ENCODE peak calls at places on chromosomes 7 and 10, in seven cellular contexts. R is mammary epithelial cell, S is omental fat pad, X is heart right ventricle, W is Panc1, A is AG09319, B is endothelial cell. U is an unnamed sample.

GRCh38 chr10:85558533-85558932 is 808.1 kb downstream of the GRID1 start:
- DNase-seq in R (no peak), S (no peak), X (no peak), W (no peak), A (no peak), B (no peak), U (peak; percentile 64)

GRCh38 chr10:117047947-117048346 is 43.0 kb upstream of the SHTN1 start:
- DNase-seq in R (no peak), S (no peak), X (no peak), W (no peak), A (no peak), B (no peak), U (no peak)

GRCh38 chr10:48684792-48685651 is at the start of gene WDFY4:
- DNase-seq in R (no peak), S (no peak), X (no peak), W (no peak), A (no peak), B (no peak), U (no peak)

GRCh38 chr7:35971133-35971995 is 170.5 kb downstream of the SEPTIN7 start:
- DNase-seq in R (no peak), S (no peak), X (no peak), W (no peak), A (no peak), B (no peak), U (no peak)

GRCh38 chr10:60312818-60313588 is 76.7 kb downstream of the ANK3 start:
- DNase-seq in R (peak; percentile 60), S (no peak), X (no peak), W (no peak), A (no peak), B (no peak), U (peak; percentile 51)

GRCh38 chr7:98991141-98991540 is 112.8 kb downstream of the TRRAP start:
- DNase-seq in R (no peak), S (no peak), X (no peak), W (no peak), A (no peak), B (no peak), U (no peak)

GRCh38 chr7:158128572-158128971 is 459.1 kb downstream of the PTPRN2 start:
- DNase-seq in R (no peak), S (no peak), X (no peak), W (no peak), A (no peak), B (no peak), U (no peak)

GRCh38 chr7:149720372-149721083 is 52.9 kb downstream of the ZNF467 start:
- DNase-seq in R (no peak), S (peak; percentile 21), X (peak; percentile 87), W (no peak), A (no peak), B (no peak), U (no peak)

GRCh38 chr7:105487559-105488218 is 34.4 kb downstream of the PUS7 start:
- DNase-seq in R (peak; percentile 41), S (no peak), X (no peak), W (peak; percentile 55), A (peak; percentile 61), B (peak; percentile 47), U (peak; percentile 23)

GRCh38 chr7:18760046-18760445 is 264.5 kb downstream of the HDAC9 start:
- DNase-seq in R (no peak), S (no peak), X (no peak), W (no peak), A (no peak), B (no peak), U (no peak)

GRCh38 chr7:106779877-106780276 is 85.2 kb upstream of the PIK3CG start:
- DNase-seq in R (no peak), S (no peak), X (no peak), W (no peak), A (no peak), B (peak; percentile 9), U (peak; percentile 35)

GRCh38 chr7:5598769-5599371 is 175.2 kb upstream of the TNRC18 start:
- DNase-seq in R (no peak), S (no peak), X (no peak), W (no peak), A (no peak), B (no peak), U (peak; percentile 76)

GRCh38 chr7:139995034-139995915 is 67.5 kb downstream of the PARP12 start:
- DNase-seq in R (no peak), S (no peak), X (peak; percentile 35), W (no peak), A (no peak), B (no peak), U (peak; percentile 73)

GRCh38 chr7:140640727-140641531 is at the start of gene DENND2A:
- DNase-seq in R (no peak), S (no peak), X (peak; percentile 82), W (no peak), A (no peak), B (peak; percentile 83), U (no peak)

GRCh38 chr10:8183241-8183704 is 128.8 kb downstream of the GATA3 start:
- DNase-seq in R (peak; percentile 70), S (no peak), X (no peak), W (no peak), A (no peak), B (no peak), U (peak; percentile 72)

GRCh38 chr7:75962607-75963382 is 31.6 kb downstream of the TMEM120A start:
- DNase-seq in R (no peak), S (no peak), X (peak; percentile 56), W (no peak), A (peak; percentile 77), B (no peak), U (no peak)

GRCh38 chr10:14022954-14023353 is 307.8 kb downstream of the FRMD4A start:
- DNase-seq in R (no peak), S (no peak), X (no peak), W (no peak), A (no peak), B (no peak), U (peak; percentile 13)

GRCh38 chr10:33981301-33981700 is 646.8 kb upstream of the NRP1 start:
- DNase-seq in R (no peak), S (no peak), X (no peak), W (no peak), A (no peak), B (no peak), U (no peak)

GRCh38 chr10:126686732-126687693 is 16.5 kb upstream of the C10orf90 start:
- DNase-seq in R (no peak), S (no peak), X (no peak), W (no peak), A (no peak), B (no peak), U (no peak)

GRCh38 chr7:143279186-143280098 is 5.3 kb upstream of the TMEM139 start:
- DNase-seq in R (peak; percentile 87), S (no peak), X (no peak), W (no peak), A (peak; percentile 50), B (no peak), U (peak; percentile 20)

GRCh38 chr7:18087031-18087686 is 59.5 kb upstream of the PRPS1L1 start:
- DNase-seq in R (peak; percentile 11), S (no peak), X (no peak), W (no peak), A (no peak), B (peak; percentile 26), U (peak; percentile 12)

GRCh38 chr10:55410415-55410885 is 609.4 kb upstream of the PCDH15 start:
- DNase-seq in R (no peak), S (no peak), X (peak; percentile 18), W (no peak), A (no peak), B (peak; percentile 38), U (peak; percentile 9)

GRCh38 chr7:153942036-153942435 is 110.2 kb upstream of the DPP6 start:
- DNase-seq in R (no peak), S (no peak), X (no peak), W (no peak), A (no peak), B (no peak), U (no peak)

GRCh38 chr7:156049366-156049765 is 237.1 kb upstream of the SHH start:
- DNase-seq in R (no peak), S (no peak), X (no peak), W (no peak), A (no peak), B (no peak), U (no peak)

GRCh38 chr10:17227367-17228080 is 517 bp upstream of the VIM start:
- DNase-seq in R (no peak), S (no peak), X (no peak), W (no peak), A (no peak), B (no peak), U (peak; percentile 38)

GRCh38 chr10:96448021-96448457 is 65.7 kb downstream of the TLL2 start:
- DNase-seq in R (no peak), S (no peak), X (peak; percentile 76), W (no peak), A (no peak), B (no peak), U (no peak)

GRCh38 chr10:125201791-125202622 is 41.6 kb upstream of the CTBP2 start:
- DNase-seq in R (no peak), S (no peak), X (no peak), W (no peak), A (no peak), B (no peak), U (no peak)

GRCh38 chr10:109920011-109920410 is 3.3 kb downstream of the XPNPEP1 start:
- DNase-seq in R (no peak), S (no peak), X (no peak), W (no peak), A (no peak), B (no peak), U (no peak)

GRCh38 chr10:33333260-33334169 is 952 bp downstream of the NRP1 start:
- DNase-seq in R (peak; percentile 65), S (no peak), X (no peak), W (no peak), A (no peak), B (no peak), U (peak; percentile 46)

GRCh38 chr10:17795088-17795487 is 14.1 kb upstream of the MRC1 start:
- DNase-seq in R (no peak), S (no peak), X (no peak), W (no peak), A (no peak), B (no peak), U (no peak)

GRCh38 chr10:122112625-122113160 is 123.7 kb downstream of the TACC2 start:
- DNase-seq in R (peak; percentile 92), S (no peak), X (peak; percentile 86), W (peak; percentile 70), A (peak; percentile 88), B (peak; percentile 79), U (peak; percentile 95)
- TF ChIP-seq CTCF in R (peak; percentile 76), S (no peak), X (peak; percentile 45), W (peak; percentile 88), A (peak; percentile 46), B (no peak), U (peak; percentile 30)

GRCh38 chr10:106189254-106189653 is 975.3 kb downstream of the SORCS1 start:
- DNase-seq in R (no peak), S (no peak), X (no peak), W (peak; percentile 7), A (no peak), B (peak; percentile 58), U (peak; percentile 64)
- TF ChIP-seq CTCF in R (peak; percentile 67), S (no peak), X (no peak), W (peak; percentile 63), A (peak; percentile 41), B (peak; percentile 55), U (peak; percentile 33)

GRCh38 chr7:151876899-151877777 is at the start of gene PRKAG2:
- DNase-seq in R (peak; percentile 28), S (peak; percentile 46), X (peak; percentile 73), W (no peak), A (no peak), B (peak; percentile 40), U (peak; percentile 75)
- TF ChIP-seq CTCF in R (no peak), S (no peak), X (no peak), W (peak; percentile 31), A (no peak), B (no peak), U (no peak)

GRCh38 chr7:86598311-86598710 is 45.4 kb upstream of the GRM3 start:
- DNase-seq in R (no peak), S (no peak), X (no peak), W (no peak), A (no peak), B (peak; percentile 34), U (peak; percentile 22)
- TF ChIP-seq CTCF in R (no peak), S (no peak), X (no peak), W (peak; percentile 25), A (no peak), B (no peak), U (no peak)